ENCODE peak calls at places on chromosomes 16 and 17, in six cellular contexts. N, T, H, F, W and M are unnamed samples.

GRCh38 chr16:10090816-10091215 is 91.4 kb downstream of the GRIN2A start:
- DNase-seq in N (no peak), T (no peak), H (no peak), F (no peak), W (no peak), M (no peak)

GRCh38 chr17:44842748-44843147 is 4.9 kb upstream of the HIGD1B start:
- DNase-seq in N (no peak), T (no peak), H (no peak), F (peak; percentile 64), W (peak; percentile 15), M (peak; percentile 67)

GRCh38 chr17:47278561-47278960 is 24.9 kb downstream of the ITGB3 start:
- DNase-seq in N (no peak), T (no peak), H (no peak), F (no peak), W (no peak), M (no peak)

GRCh38 chr17:39602533-39603303 is 5.0 kb downstream of the NEUROD2 start:
- DNase-seq in N (no peak), T (no peak), H (no peak), F (no peak), W (no peak), M (no peak)

GRCh38 chr17:63381101-63381729 is 64.9 kb downstream of the CYB561 start:
- DNase-seq in N (no peak), T (no peak), H (peak; percentile 63), F (peak; percentile 68), W (peak; percentile 82), M (no peak)

GRCh38 chr16:85988306-85988705 is 89.3 kb downstream of the IRF8 start:
- DNase-seq in N (no peak), T (no peak), H (no peak), F (no peak), W (no peak), M (no peak)

GRCh38 chr16:87297918-87298631 is 19.1 kb downstream of the C16orf95 start:
- DNase-seq in N (no peak), T (peak; percentile 63), H (peak; percentile 62), F (peak; percentile 43), W (peak; percentile 10), M (peak; percentile 70)

GRCh38 chr16:74743045-74743667 is 31.5 kb downstream of the FA2H start:
- DNase-seq in N (no peak), T (no peak), H (no peak), F (no peak), W (no peak), M (no peak)

GRCh38 chr16:57252148-57252721 is 7.2 kb downstream of the ARL2BP start:
- DNase-seq in N (no peak), T (no peak), H (no peak), F (no peak), W (no peak), M (no peak)

GRCh38 chr17:74935585-74936469 is at the start of gene OTOP3:
- DNase-seq in N (no peak), T (no peak), H (no peak), F (no peak), W (no peak), M (no peak)

GRCh38 chr17:46772013-46772878 is 46.2 kb downstream of the WNT3 start:
- DNase-seq in N (peak; percentile 86), T (peak; percentile 59), H (peak; percentile 30), F (peak; percentile 32), W (no peak), M (peak; percentile 97)

GRCh38 chr17:1203111-1203966 is 23.6 kb upstream of the ABR start:
- DNase-seq in N (no peak), T (peak; percentile 73), H (peak; percentile 75), F (peak; percentile 82), W (peak; percentile 51), M (peak; percentile 92)

GRCh38 chr16:74760007-74760767 is 14.4 kb downstream of the FA2H start:
- DNase-seq in N (no peak), T (no peak), H (no peak), F (peak; percentile 68), W (peak; percentile 90), M (no peak)

GRCh38 chr17:42421479-42422332 is 1.4 kb downstream of the CAVIN1 start:
- DNase-seq in N (no peak), T (no peak), H (peak; percentile 53), F (peak; percentile 68), W (peak; percentile 81), M (peak; percentile 57)

GRCh38 chr16:19696312-19696711 is 21.7 kb downstream of the KNOP1 start:
- DNase-seq in N (no peak), T (no peak), H (no peak), F (peak; percentile 95), W (peak; percentile 88), M (no peak)

GRCh38 chr16:65773319-65773874 is 593.1 kb upstream of the CDH5 start:
- DNase-seq in N (no peak), T (no peak), H (no peak), F (no peak), W (no peak), M (peak; percentile 83)

GRCh38 chr17:75124041-75124818 is 7.3 kb downstream of the NT5C start:
- DNase-seq in N (no peak), T (no peak), H (peak; percentile 78), F (peak; percentile 36), W (peak; percentile 18), M (no peak)

GRCh38 chr17:46851029-46851741 is at the start of gene WNT9B:
- DNase-seq in N (no peak), T (no peak), H (peak; percentile 45), F (no peak), W (no peak), M (peak; percentile 93)

GRCh38 chr16:17305694-17306093 is 165.1 kb downstream of the XYLT1 start:
- DNase-seq in N (no peak), T (no peak), H (no peak), F (no peak), W (no peak), M (no peak)

GRCh38 chr17:50440172-50440837 is 14.3 kb downstream of the ACSF2 start:
- DNase-seq in N (no peak), T (no peak), H (peak; percentile 65), F (no peak), W (no peak), M (no peak)

GRCh38 chr16:58158137-58158536 is 29.0 kb upstream of the CFAP20 start:
- DNase-seq in N (no peak), T (no peak), H (no peak), F (no peak), W (no peak), M (no peak)

GRCh38 chr16:1082266-1082951 is 9.9 kb downstream of the SSTR5 start:
- DNase-seq in N (no peak), T (no peak), H (no peak), F (peak; percentile 15), W (peak; percentile 12), M (no peak)

GRCh38 chr17:39527220-39527813 is 66.0 kb downstream of the CDK12 start:
- DNase-seq in N (no peak), T (no peak), H (peak; percentile 48), F (peak; percentile 30), W (no peak), M (no peak)

GRCh38 chr16:31400191-31400590 is 7.1 kb downstream of the ITGAD start:
- DNase-seq in N (no peak), T (no peak), H (no peak), F (no peak), W (no peak), M (no peak)

GRCh38 chr16:371729-372521 is 1.6 kb upstream of the MRPL28 start:
- DNase-seq in N (no peak), T (no peak), H (peak; percentile 92), F (no peak), W (no peak), M (no peak)

GRCh38 chr16:66961065-66961744 is at the start of gene CES3:
- DNase-seq in N (peak; percentile 79), T (peak; percentile 61), H (peak; percentile 71), F (peak; percentile 74), W (peak; percentile 58), M (peak; percentile 93)

GRCh38 chr16:20647736-20648135 is 49.7 kb downstream of the ACSM1 start:
- DNase-seq in N (no peak), T (no peak), H (no peak), F (no peak), W (no peak), M (no peak)

GRCh38 chr16:30903002-30903401 is 6.6 kb downstream of the CTF1 start:
- DNase-seq in N (no peak), T (no peak), H (no peak), F (no peak), W (no peak), M (no peak)

GRCh38 chr16:89052191-89052787 is 41.4 kb upstream of the ACSF3 start:
- DNase-seq in N (no peak), T (no peak), H (no peak), F (no peak), W (no peak), M (no peak)
- H3K23ac ChIP-seq in N (no peak overlapping the region), T (no peak overlapping the region), H (no peak overlapping the region), F (no peak overlapping the region), W (no peak overlapping the region), M (no peak overlapping the region)

GRCh38 chr17:36859003-36859300 is 78.3 kb upstream of the LHX1 start:
- DNase-seq in N (no peak), T (no peak), H (no peak), F (no peak), W (no peak), M (no peak)

GRCh38 chr17:36861531-36861930 is 75.7 kb upstream of the LHX1 start:
- DNase-seq in N (no peak), T (no peak), H (no peak), F (no peak), W (no peak), M (no peak)

GRCh38 chr17:36858119-36859002 is 78.9 kb upstream of the LHX1 start:
- DNase-seq in N (no peak), T (no peak), H (peak; percentile 93), F (no peak), W (no peak), M (no peak)

GRCh38 chr17:36857698-36858097 is 79.6 kb upstream of the LHX1 start:
- DNase-seq in N (no peak), T (no peak), H (peak; percentile 5), F (no peak), W (no peak), M (no peak)

GRCh38 chr17:36859701-36860100 is 77.6 kb upstream of the LHX1 start:
- DNase-seq in N (no peak), T (no peak), H (no peak), F (no peak), W (no peak), M (no peak)
- H4K91ac ChIP-seq in N (no peak overlapping the region), T (no peak overlapping the region), H (no peak overlapping the region), F (no peak overlapping the region), W (no peak overlapping the region), M (no peak overlapping the region)

DNA sequence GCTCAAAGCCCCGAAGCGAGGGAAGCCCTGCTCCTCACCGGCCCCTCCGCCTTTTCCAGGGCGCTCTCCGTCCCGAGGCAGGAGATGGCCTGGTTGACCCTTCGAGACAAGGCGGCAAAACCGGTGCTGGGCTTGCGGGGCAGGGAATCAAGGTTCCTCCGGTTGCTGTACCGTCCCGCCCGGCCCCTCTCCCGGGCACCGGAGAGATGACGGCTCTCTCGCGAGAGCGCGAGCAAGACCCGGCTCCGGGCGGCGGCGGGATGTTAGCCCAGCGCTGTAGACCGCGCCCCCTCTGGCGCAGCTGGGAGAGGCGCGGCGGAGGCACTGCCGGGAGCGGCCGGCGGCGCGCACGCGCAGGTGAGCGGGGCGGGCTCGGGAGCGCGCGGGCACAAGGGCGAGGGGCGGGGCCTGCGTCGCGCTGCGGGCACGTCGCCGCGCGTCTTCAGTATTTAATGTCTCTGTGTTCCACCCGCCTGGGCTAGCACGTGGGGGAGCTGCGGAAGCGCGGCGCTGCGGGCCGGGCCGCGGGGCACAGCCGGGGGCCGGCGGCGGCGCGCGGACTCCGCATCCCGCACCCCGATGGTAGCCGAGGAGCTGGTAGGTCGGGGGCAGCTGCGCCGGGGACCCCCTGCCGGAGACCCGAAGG is at the start of gene AKAP1:
- DNase-seq in N (peak; percentile 80), T (peak; percentile 91), H (peak; percentile 99), F (peak; percentile 93), W (peak; percentile 90), M (peak; percentile 99)
- H3K23ac ChIP-seq in N (no peak within 1 kb of the TSS), T (peak within 1 kb of the TSS; percentile 96), H (no peak within 1 kb of the TSS), F (peak within 1 kb of the TSS; percentile 61), W (peak within 1 kb of the TSS; percentile 99), M (no peak within 1 kb of the TSS)

GRCh38 chr16:79257958-79258490 is 342.5 kb downstream of the MAF start:
- DNase-seq in N (no peak), T (no peak), H (peak; percentile 37), F (no peak), W (no peak), M (no peak)
- H4K91ac ChIP-seq in N (no peak overlapping the region), T (no peak overlapping the region), H (no peak overlapping the region), F (no peak overlapping the region), W (no peak overlapping the region), M (no peak overlapping the region)